ENCODE peak calls at places on chromosomes 6 and 20, in nine cellular contexts. E is NCI-H345; I is stimulated activated CD8-positive, alpha-beta memory T cell treated with anti-CD3 and anti-CD28 coated beads, Interleukin-7, amount 100 ng/mL, for 48 hours; S is RCC 7860; N is NCI-H1417; Q is T47D; H is fibroblast of lung; T is LoVo; R is activated CD4-positive, CD25-positive, alpha-beta regulatory T cell treated with anti-CD3 and anti-CD28 coated beads, Interleukin-2, amount 50 U/mL, for 72 hours. Y is an unnamed sample.

GRCh38 chr20:37922016-37922415 is 19.1 kb downstream of the VSTM2L start:
- DNase-seq in E (no peak), I (peak), S (no peak), N (no peak), Q (no peak), H (no peak), T (no peak), R (no peak), Y (no peak)

GRCh38 chr20:62219992-62220665 is at the start of gene HRH3:
- DNase-seq in E (peak), I (no peak), S (no peak), N (peak), Q (peak), H (no peak), T (no peak), R (peak), Y (no peak)

GRCh38 chr6:73694711-73695411 is 1.1 kb upstream of the CD109 start:
- DNase-seq in E (no peak), I (no peak), S (peak), N (no peak), Q (no peak), H (peak), T (no peak), R (no peak), Y (no peak)

GRCh38 chr20:35601021-35601973 is 14.3 kb upstream of the SPAG4 start:
- DNase-seq in E (peak), I (peak), S (no peak), N (peak), Q (peak), H (peak), T (no peak), R (peak), Y (peak)

GRCh38 chr6:101113468-101114260 is 232.5 kb upstream of the ASCC3 start:
- DNase-seq in E (no peak), I (no peak), S (no peak), N (no peak), Q (peak), H (no peak), T (no peak), R (no peak), Y (no peak)

GRCh38 chr6:155412335-155412734 is 43.3 kb downstream of the NOX3 start:
- DNase-seq in E (no peak), I (no peak), S (no peak), N (no peak), Q (peak), H (peak), T (no peak), R (no peak), Y (no peak)

GRCh38 chr20:12860619-12861247 is 148.0 kb upstream of the SPTLC3 start:
- DNase-seq in E (no peak), I (no peak), S (no peak), N (no peak), Q (no peak), H (no peak), T (no peak), R (no peak), Y (no peak)

GRCh38 chr20:8492182-8492581 is 360.1 kb downstream of the PLCB1 start:
- DNase-seq in E (no peak), I (no peak), S (no peak), N (no peak), Q (no peak), H (no peak), T (no peak), R (no peak), Y (no peak)

Y was measured in ascending aorta.